ENCODE peak calls at places on chromosome 12, in seven cellular contexts. One of them, this sample, is unnamed. For H3K4me1, the result is how much of the 10 kb centered on the place peaks cover.

GRCh38 chr12:124026755-124027745 is 54.0 kb downstream of the ZNF664 start:
- DNase-seq in IMR-90: peak
- DNase-seq in mesenchymal stem cell: peak
- DNase-seq in mesendoderm: no peak
- DNase-seq in H1: peak
- DNase-seq in neuronal stem cell: no peak
- DNase-seq in trophoblast cell: no peak
- DNase-seq in this sample: peak

GRCh38 chr12:62977419-62977818 is 42.5 kb upstream of the PPM1H start:
- DNase-seq in IMR-90: no peak
- DNase-seq in mesenchymal stem cell: no peak
- DNase-seq in mesendoderm: no peak
- DNase-seq in H1: no peak
- DNase-seq in neuronal stem cell: no peak
- DNase-seq in trophoblast cell: no peak
- DNase-seq in this sample: no peak

GRCh38 chr12:96108321-96108720 is 72.9 kb upstream of the LTA4H start:
- DNase-seq in IMR-90: no peak
- DNase-seq in mesenchymal stem cell: no peak
- DNase-seq in mesendoderm: peak
- DNase-seq in H1: no peak
- DNase-seq in neuronal stem cell: no peak
- DNase-seq in trophoblast cell: no peak
- DNase-seq in this sample: peak

GRCh38 chr12:4826909-4827308 is 82.8 kb upstream of the KCNA1 start:
- DNase-seq in IMR-90: no peak
- DNase-seq in mesenchymal stem cell: no peak
- DNase-seq in mesendoderm: no peak
- DNase-seq in H1: no peak
- DNase-seq in neuronal stem cell: no peak
- DNase-seq in trophoblast cell: no peak
- DNase-seq in this sample: no peak

GRCh38 chr12:108332791-108333382 is 6.2 kb downstream of the CMKLR1 start:
- DNase-seq in IMR-90: no peak
- DNase-seq in mesenchymal stem cell: no peak
- DNase-seq in mesendoderm: peak
- DNase-seq in H1: no peak
- DNase-seq in neuronal stem cell: no peak
- DNase-seq in trophoblast cell: peak
- DNase-seq in this sample: no peak

GRCh38 chr12:69131073-69131472 is 108.3 kb upstream of the CPSF6 start:
- DNase-seq in IMR-90: no peak
- DNase-seq in mesenchymal stem cell: no peak
- DNase-seq in mesendoderm: no peak
- DNase-seq in H1: no peak
- DNase-seq in neuronal stem cell: no peak
- DNase-seq in trophoblast cell: no peak
- DNase-seq in this sample: no peak

GRCh38 chr12:92715625-92716024 is 12.8 kb downstream of the PLEKHG7 start:
- DNase-seq in IMR-90: no peak
- DNase-seq in mesenchymal stem cell: no peak
- DNase-seq in mesendoderm: no peak
- DNase-seq in H1: no peak
- DNase-seq in neuronal stem cell: no peak
- DNase-seq in trophoblast cell: no peak
- DNase-seq in this sample: no peak

GRCh38 chr12:67909681-67910080 is 79.6 kb upstream of the IFNG-AS1 start:
- DNase-seq in IMR-90: peak
- DNase-seq in mesenchymal stem cell: peak
- DNase-seq in mesendoderm: no peak
- DNase-seq in H1: no peak
- DNase-seq in neuronal stem cell: no peak
- DNase-seq in trophoblast cell: no peak
- DNase-seq in this sample: no peak

GRCh38 chr12:111154180-111154579 is 214.7 kb downstream of the PHETA1 start:
- DNase-seq in IMR-90: no peak
- DNase-seq in mesenchymal stem cell: no peak
- DNase-seq in mesendoderm: peak
- DNase-seq in H1: no peak
- DNase-seq in neuronal stem cell: no peak
- DNase-seq in trophoblast cell: no peak
- DNase-seq in this sample: peak

GRCh38 chr12:55933158-55933798 is 2.3 kb downstream of the DGKA start:
- DNase-seq in IMR-90: no peak
- DNase-seq in mesenchymal stem cell: peak
- DNase-seq in mesendoderm: peak
- DNase-seq in H1: no peak
- DNase-seq in neuronal stem cell: no peak
- DNase-seq in trophoblast cell: peak
- DNase-seq in this sample: no peak
- H3K4me1 ChIP-seq in IMR-90: under half
- H3K4me1 ChIP-seq in mesenchymal stem cell: under half
- H3K4me1 ChIP-seq in mesendoderm: under half
- H3K4me1 ChIP-seq in H1: under half
- H3K4me1 ChIP-seq in neuronal stem cell: under half
- H3K4me1 ChIP-seq in trophoblast cell: under half
- H3K4me1 ChIP-seq in this sample: under half

DNA sequence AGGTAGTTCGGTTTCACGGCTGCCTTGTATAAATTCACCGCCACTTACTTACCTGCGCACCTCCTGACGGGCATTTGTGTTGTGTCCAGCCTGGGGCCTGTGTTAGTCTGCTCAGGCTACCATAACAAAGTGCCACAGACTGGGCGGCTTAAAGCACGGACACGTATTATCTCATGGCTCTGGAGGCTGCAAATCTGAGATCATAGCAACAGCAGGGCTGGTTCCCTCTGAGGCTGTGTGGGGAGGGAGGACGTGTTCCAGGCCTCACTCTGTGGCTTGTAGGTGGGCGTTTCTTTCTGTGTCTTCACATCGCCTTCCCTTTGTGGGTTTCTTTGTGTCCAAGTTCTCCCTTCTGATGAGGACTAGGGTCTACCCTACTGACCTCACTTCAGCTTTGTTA is 93.5 kb upstream of the FZD10 start:
- DNase-seq in IMR-90: no peak
- DNase-seq in mesenchymal stem cell: no peak
- DNase-seq in mesendoderm: no peak
- DNase-seq in H1: no peak
- DNase-seq in neuronal stem cell: no peak
- DNase-seq in trophoblast cell: no peak
- DNase-seq in this sample: no peak
- H3K4ac ChIP-seq in IMR-90: no peak
- H3K4ac ChIP-seq in mesenchymal stem cell: no peak
- H3K4ac ChIP-seq in mesendoderm: no peak
- H3K4ac ChIP-seq in H1: no peak
- H3K4ac ChIP-seq in neuronal stem cell: no peak
- H3K4ac ChIP-seq in trophoblast cell: no peak
- H3K4ac ChIP-seq in this sample: no peak

GRCh38 chr12:21265932-21266331 is 68.8 kb downstream of the SLCO1A2 start:
- DNase-seq in IMR-90: no peak
- DNase-seq in mesenchymal stem cell: no peak
- DNase-seq in mesendoderm: no peak
- DNase-seq in H1: no peak
- DNase-seq in neuronal stem cell: no peak
- DNase-seq in trophoblast cell: no peak
- DNase-seq in this sample: no peak
- H3K4me1 ChIP-seq in IMR-90: under half
- H3K4me1 ChIP-seq in mesenchymal stem cell: under half
- H3K4me1 ChIP-seq in mesendoderm: under half
- H3K4me1 ChIP-seq in H1: under half
- H3K4me1 ChIP-seq in neuronal stem cell: under half
- H3K4me1 ChIP-seq in trophoblast cell: under half
- H3K4me1 ChIP-seq in this sample: under half

DNA sequence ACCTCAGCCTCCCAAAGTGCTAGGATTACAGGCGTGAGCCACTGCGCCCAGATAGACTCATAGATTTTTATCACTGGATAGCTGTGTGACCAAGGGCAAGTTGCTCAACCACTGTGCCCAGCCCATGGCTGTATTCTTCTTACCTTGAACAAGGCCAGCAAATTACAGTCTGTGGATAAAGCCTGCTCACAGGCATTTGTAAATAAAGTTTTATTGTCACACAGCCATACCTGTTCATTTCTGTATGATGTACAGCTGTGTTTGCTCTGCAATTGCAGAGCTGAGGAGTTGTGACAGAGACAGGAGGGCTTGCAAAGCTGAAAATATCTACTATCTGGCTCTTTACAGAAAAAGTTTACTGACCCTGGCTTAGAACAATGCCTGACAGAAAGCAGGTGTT is 35.2 kb upstream of the LHX5 start:
- DNase-seq in IMR-90: no peak
- DNase-seq in mesenchymal stem cell: no peak
- DNase-seq in mesendoderm: no peak
- DNase-seq in H1: no peak
- DNase-seq in neuronal stem cell: no peak
- DNase-seq in trophoblast cell: no peak
- DNase-seq in this sample: no peak
- H3K4ac ChIP-seq in IMR-90: no peak
- H3K4ac ChIP-seq in mesenchymal stem cell: no peak
- H3K4ac ChIP-seq in mesendoderm: no peak
- H3K4ac ChIP-seq in H1: no peak
- H3K4ac ChIP-seq in neuronal stem cell: no peak
- H3K4ac ChIP-seq in trophoblast cell: no peak
- H3K4ac ChIP-seq in this sample: no peak

DNA sequence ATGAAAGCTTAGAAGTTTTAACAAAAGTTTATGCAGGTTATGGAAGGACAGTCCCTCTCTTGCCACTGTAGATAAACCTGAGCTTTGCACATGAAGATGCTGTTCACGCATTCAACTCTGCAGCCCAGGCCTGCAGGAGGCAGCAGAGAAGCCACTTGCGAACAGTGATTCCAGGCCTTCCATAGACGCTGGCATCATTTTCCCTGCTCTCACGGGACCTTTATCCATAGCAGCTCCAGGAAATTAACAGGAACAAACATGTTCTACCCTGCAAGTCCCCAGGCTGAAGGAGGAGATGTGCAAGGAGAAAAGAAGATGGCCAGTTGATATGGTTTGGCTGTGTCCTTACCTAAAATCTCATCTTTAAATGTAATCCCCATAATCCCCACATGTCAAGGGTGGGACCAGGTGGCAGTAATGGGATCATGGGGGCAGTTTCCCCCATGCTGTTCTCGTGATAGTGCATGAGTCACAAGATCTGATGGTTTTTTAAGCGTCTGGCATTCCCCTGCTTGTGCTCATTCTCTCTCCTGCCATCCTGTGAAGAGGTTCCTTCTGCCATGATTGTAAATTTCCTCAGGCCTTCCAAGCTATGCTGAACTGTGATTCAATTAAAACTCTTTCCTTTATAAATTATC is 2.0 kb downstream of the ERP27 start:
- DNase-seq in IMR-90: no peak
- DNase-seq in mesenchymal stem cell: no peak
- DNase-seq in mesendoderm: peak
- DNase-seq in H1: peak
- DNase-seq in neuronal stem cell: no peak
- DNase-seq in trophoblast cell: peak
- DNase-seq in this sample: peak
- H3K4me1 ChIP-seq in IMR-90: under half
- H3K4me1 ChIP-seq in mesenchymal stem cell: under half
- H3K4me1 ChIP-seq in mesendoderm: under half
- H3K4me1 ChIP-seq in H1: under half
- H3K4me1 ChIP-seq in neuronal stem cell: under half
- H3K4me1 ChIP-seq in trophoblast cell: under half
- H3K4me1 ChIP-seq in this sample: under half

GRCh38 chr12:55901881-55902490 is 25.7 kb downstream of the PYM1 start:
- DNase-seq in IMR-90: no peak
- DNase-seq in mesenchymal stem cell: no peak
- DNase-seq in mesendoderm: no peak
- DNase-seq in H1: no peak
- DNase-seq in neuronal stem cell: no peak
- DNase-seq in trophoblast cell: peak
- DNase-seq in this sample: no peak
- H3K4ac ChIP-seq in IMR-90: no peak
- H3K4ac ChIP-seq in mesenchymal stem cell: no peak
- H3K4ac ChIP-seq in mesendoderm: no peak
- H3K4ac ChIP-seq in H1: no peak
- H3K4ac ChIP-seq in neuronal stem cell: no peak
- H3K4ac ChIP-seq in trophoblast cell: no peak
- H3K4ac ChIP-seq in this sample: no peak

GRCh38 chr12:116144384-116144783 is 133.1 kb downstream of the MED13L start:
- DNase-seq in IMR-90: no peak
- DNase-seq in mesenchymal stem cell: no peak
- DNase-seq in mesendoderm: no peak
- DNase-seq in H1: no peak
- DNase-seq in neuronal stem cell: no peak
- DNase-seq in trophoblast cell: no peak
- DNase-seq in this sample: no peak
- H3K4me1 ChIP-seq in IMR-90: under half
- H3K4me1 ChIP-seq in mesenchymal stem cell: under half
- H3K4me1 ChIP-seq in mesendoderm: under half
- H3K4me1 ChIP-seq in H1: under half
- H3K4me1 ChIP-seq in neuronal stem cell: under half
- H3K4me1 ChIP-seq in trophoblast cell: under half
- H3K4me1 ChIP-seq in this sample: under half

This sample was measured in H9.